ENCODE peak calls at places on chromosomes 4 and X, in five cellular contexts. One of them, this sample, is unnamed.

GRCh38 chrX:154494715-154495114 is 4.3 kb upstream of the SLC10A3 start:
- DNase-seq in HuH-7: no peak
- DNase-seq in sciatic nerve: no peak
- DNase-seq in D341Med: no peak
- DNase-seq in natural killer cell treated with Interleukin-12 subunit alpha and Interleukin-12 subunit beta and Interleukin-15 and Interleukin-18, amount 100 ng/mL, for 72 hours: no peak
- DNase-seq in this sample: no peak

GRCh38 chr4:52096048-52096447 is 44.9 kb downstream of the SPATA18 start:
- DNase-seq in HuH-7: no peak
- DNase-seq in natural killer cell treated with Interleukin-12 subunit alpha and Interleukin-12 subunit beta and Interleukin-15 and Interleukin-18, amount 100 ng/mL, for 72 hours: no peak
- DNase-seq in sciatic nerve: no peak
- DNase-seq in D341Med: no peak
- DNase-seq in this sample: no peak

GRCh38 chr4:15648600-15648999 is 6.6 kb downstream of the FBXL5 start:
- DNase-seq in sciatic nerve: no peak
- DNase-seq in natural killer cell treated with Interleukin-12 subunit alpha and Interleukin-12 subunit beta and Interleukin-15 and Interleukin-18, amount 100 ng/mL, for 72 hours: no peak
- DNase-seq in D341Med: no peak
- DNase-seq in HuH-7: no peak
- DNase-seq in this sample: no peak

GRCh38 chr4:25092139-25092538 is 61.4 kb upstream of the LGI2 start:
- DNase-seq in natural killer cell treated with Interleukin-12 subunit alpha and Interleukin-12 subunit beta and Interleukin-15 and Interleukin-18, amount 100 ng/mL, for 72 hours: no peak
- DNase-seq in sciatic nerve: no peak
- DNase-seq in D341Med: no peak
- DNase-seq in HuH-7: no peak
- DNase-seq in this sample: no peak

GRCh38 chr4:119271361-119272085 is 50.4 kb downstream of the FABP2 start:
- DNase-seq in sciatic nerve: no peak
- DNase-seq in D341Med: no peak
- DNase-seq in natural killer cell treated with Interleukin-12 subunit alpha and Interleukin-12 subunit beta and Interleukin-15 and Interleukin-18, amount 100 ng/mL, for 72 hours: no peak
- DNase-seq in HuH-7: no peak
- DNase-seq in this sample: no peak

GRCh38 chr4:161496-162284 is 37.4 kb downstream of the ZNF718 start:
- DNase-seq in sciatic nerve: no peak
- DNase-seq in HuH-7: no peak
- DNase-seq in D341Med: no peak
- DNase-seq in natural killer cell treated with Interleukin-12 subunit alpha and Interleukin-12 subunit beta and Interleukin-15 and Interleukin-18, amount 100 ng/mL, for 72 hours: no peak
- DNase-seq in this sample: no peak

GRCh38 chr4:1002631-1003251 is 8.7 kb upstream of the FGFRL1 start:
- DNase-seq in sciatic nerve: no peak
- DNase-seq in D341Med: no peak
- DNase-seq in HuH-7: no peak
- DNase-seq in natural killer cell treated with Interleukin-12 subunit alpha and Interleukin-12 subunit beta and Interleukin-15 and Interleukin-18, amount 100 ng/mL, for 72 hours: no peak
- DNase-seq in this sample: no peak

GRCh38 chr4:158291334-158292055 is 81.2 kb downstream of the TMEM144 start:
- DNase-seq in natural killer cell treated with Interleukin-12 subunit alpha and Interleukin-12 subunit beta and Interleukin-15 and Interleukin-18, amount 100 ng/mL, for 72 hours: no peak
- DNase-seq in sciatic nerve: no peak
- DNase-seq in D341Med: no peak
- DNase-seq in HuH-7: no peak
- DNase-seq in this sample: no peak

GRCh38 chr4:98203406-98204235 is 57.6 kb upstream of the RAP1GDS1 start:
- DNase-seq in HuH-7: no peak
- DNase-seq in D341Med: no peak
- DNase-seq in natural killer cell treated with Interleukin-12 subunit alpha and Interleukin-12 subunit beta and Interleukin-15 and Interleukin-18, amount 100 ng/mL, for 72 hours: no peak
- DNase-seq in sciatic nerve: no peak
- DNase-seq in this sample: no peak

GRCh38 chr4:172996571-172997216 is 171.9 kb upstream of the GALNT7 start:
- DNase-seq in D341Med: no peak
- DNase-seq in HuH-7: no peak
- DNase-seq in natural killer cell treated with Interleukin-12 subunit alpha and Interleukin-12 subunit beta and Interleukin-15 and Interleukin-18, amount 100 ng/mL, for 72 hours: no peak
- DNase-seq in sciatic nerve: no peak
- DNase-seq in this sample: no peak

GRCh38 chrX:6778547-6779231 is 243.8 kb upstream of the VCX3A start:
- DNase-seq in natural killer cell treated with Interleukin-12 subunit alpha and Interleukin-12 subunit beta and Interleukin-15 and Interleukin-18, amount 100 ng/mL, for 72 hours: no peak
- DNase-seq in D341Med: no peak
- DNase-seq in HuH-7: no peak
- DNase-seq in sciatic nerve: no peak
- DNase-seq in this sample: no peak

GRCh38 chr4:1723131-1723801 is 1.9 kb downstream of the TACC3 start:
- DNase-seq in natural killer cell treated with Interleukin-12 subunit alpha and Interleukin-12 subunit beta and Interleukin-15 and Interleukin-18, amount 100 ng/mL, for 72 hours: no peak
- DNase-seq in D341Med: no peak
- DNase-seq in HuH-7: no peak
- DNase-seq in sciatic nerve: no peak
- DNase-seq in this sample: no peak

GRCh38 chr4:93396274-93396673 is 432.3 kb upstream of the ATOH1 start:
- DNase-seq in sciatic nerve: no peak
- DNase-seq in D341Med: no peak
- DNase-seq in natural killer cell treated with Interleukin-12 subunit alpha and Interleukin-12 subunit beta and Interleukin-15 and Interleukin-18, amount 100 ng/mL, for 72 hours: no peak
- DNase-seq in HuH-7: no peak
- DNase-seq in this sample: no peak

GRCh38 chr4:99998062-99998880 is 48.2 kb upstream of the H2AZ1 start:
- DNase-seq in natural killer cell treated with Interleukin-12 subunit alpha and Interleukin-12 subunit beta and Interleukin-15 and Interleukin-18, amount 100 ng/mL, for 72 hours: no peak
- DNase-seq in D341Med: peak; percentile 29
- DNase-seq in HuH-7: peak; percentile 7
- DNase-seq in sciatic nerve: no peak
- DNase-seq in this sample: no peak

GRCh38 chr4:102610007-102610406 is 108.8 kb downstream of the NFKB1 start:
- DNase-seq in sciatic nerve: no peak
- DNase-seq in natural killer cell treated with Interleukin-12 subunit alpha and Interleukin-12 subunit beta and Interleukin-15 and Interleukin-18, amount 100 ng/mL, for 72 hours: no peak
- DNase-seq in HuH-7: no peak
- DNase-seq in D341Med: no peak
- DNase-seq in this sample: no peak

GRCh38 chrX:53433651-53434639 is at the start of gene HSD17B10:
- DNase-seq in HuH-7: peak; percentile 83
- DNase-seq in D341Med: peak; percentile 93
- DNase-seq in natural killer cell treated with Interleukin-12 subunit alpha and Interleukin-12 subunit beta and Interleukin-15 and Interleukin-18, amount 100 ng/mL, for 72 hours: peak; percentile 90
- DNase-seq in sciatic nerve: peak; percentile 93
- DNase-seq in this sample: peak; percentile 87

GRCh38 chrX:123648028-123648810 is 84.6 kb downstream of the THOC2 start:
- DNase-seq in D341Med: peak; percentile 46
- DNase-seq in sciatic nerve: no peak
- DNase-seq in natural killer cell treated with Interleukin-12 subunit alpha and Interleukin-12 subunit beta and Interleukin-15 and Interleukin-18, amount 100 ng/mL, for 72 hours: no peak
- DNase-seq in HuH-7: peak; percentile 31
- DNase-seq in this sample: no peak

GRCh38 chr4:168433576-168433975 is 46.7 kb downstream of the DDX60L start:
- DNase-seq in sciatic nerve: no peak
- DNase-seq in natural killer cell treated with Interleukin-12 subunit alpha and Interleukin-12 subunit beta and Interleukin-15 and Interleukin-18, amount 100 ng/mL, for 72 hours: no peak
- DNase-seq in D341Med: no peak
- DNase-seq in HuH-7: no peak
- DNase-seq in this sample: no peak

GRCh38 chr4:126583509-126583908 is 1049.2 kb upstream of the INTU start:
- DNase-seq in D341Med: peak; percentile 32
- DNase-seq in HuH-7: no peak
- DNase-seq in natural killer cell treated with Interleukin-12 subunit alpha and Interleukin-12 subunit beta and Interleukin-15 and Interleukin-18, amount 100 ng/mL, for 72 hours: no peak
- DNase-seq in sciatic nerve: no peak
- DNase-seq in this sample: no peak

GRCh38 chr4:1513936-1514483 is 107.8 kb upstream of the NKX1-1 start:
- DNase-seq in natural killer cell treated with Interleukin-12 subunit alpha and Interleukin-12 subunit beta and Interleukin-15 and Interleukin-18, amount 100 ng/mL, for 72 hours: no peak
- DNase-seq in sciatic nerve: no peak
- DNase-seq in HuH-7: no peak
- DNase-seq in D341Med: no peak
- DNase-seq in this sample: no peak

GRCh38 chr4:110781944-110782343 is 159.1 kb upstream of the PITX2 start:
- DNase-seq in sciatic nerve: no peak
- DNase-seq in natural killer cell treated with Interleukin-12 subunit alpha and Interleukin-12 subunit beta and Interleukin-15 and Interleukin-18, amount 100 ng/mL, for 72 hours: no peak
- DNase-seq in HuH-7: no peak
- DNase-seq in D341Med: no peak
- DNase-seq in this sample: no peak